ENCODE peak calls at places on chromosome 14, in seven cellular contexts. O is osteocyte; X is adrenal gland; M is activated CD4-positive, alpha-beta T cell treated with anti-CD3 and anti-CD28 coated beads for 1 hour; A is pons; P is right cardiac atrium; C is NCI-H345. Z is an unnamed sample.

GRCh38 chr14:33230016-33230415 is 291.3 kb downstream of the NPAS3 start:
- DNase-seq in O (no peak), X (no peak), M (no peak), A (no peak), P (no peak), C (peak; percentile 10), Z (no peak)

GRCh38 chr14:101183376-101184103 is 280.0 kb upstream of the RTL1 start:
- DNase-seq in O (peak; percentile 80), X (no peak), M (no peak), A (no peak), P (peak; percentile 55), C (no peak), Z (peak; percentile 61)

GRCh38 chr14:103385994-103386491 is 828 bp downstream of the MARK3 start:
- DNase-seq in O (no peak), X (peak; percentile 56), M (peak; percentile 15), A (no peak), P (peak; percentile 61), C (peak; percentile 21), Z (peak; percentile 77)

GRCh38 chr14:20886091-20886490 is 5.1 kb upstream of the RNASE3 start:
- DNase-seq in O (no peak), X (no peak), M (no peak), A (no peak), P (no peak), C (no peak), Z (no peak)

GRCh38 chr14:101997429-101998336 is 33.3 kb downstream of the DYNC1H1 start:
- DNase-seq in O (no peak), X (no peak), M (no peak), A (no peak), P (no peak), C (no peak), Z (no peak)

GRCh38 chr14:53209370-53209769 is 56.2 kb upstream of the DDHD1 start:
- DNase-seq in O (no peak), X (peak; percentile 47), M (no peak), A (peak; percentile 36), P (no peak), C (no peak), Z (no peak)

GRCh38 chr14:82621881-82622450 is 1088.3 kb upstream of the SEL1L start:
- DNase-seq in O (no peak), X (no peak), M (no peak), A (no peak), P (peak; percentile 11), C (no peak), Z (no peak)

GRCh38 chr14:104370256-104370870 is 209.2 kb upstream of the C14orf180 start:
- DNase-seq in O (no peak), X (peak; percentile 27), M (no peak), A (peak; percentile 30), P (peak; percentile 55), C (peak; percentile 69), Z (peak; percentile 68)

GRCh38 chr14:87805315-87805723 is 187.7 kb downstream of the GALC start:
- DNase-seq in O (no peak), X (peak; percentile 56), M (no peak), A (peak; percentile 28), P (peak; percentile 55), C (no peak), Z (no peak)

GRCh38 chr14:94322648-94323570 is at the start of gene SERPINA6:
- DNase-seq in O (peak; percentile 70), X (no peak), M (no peak), A (no peak), P (peak; percentile 55), C (no peak), Z (peak; percentile 75)

GRCh38 chr14:98069712-98070133 is 1202.3 kb downstream of the BCL11B start:
- DNase-seq in O (no peak), X (no peak), M (no peak), A (no peak), P (no peak), C (no peak), Z (no peak)

GRCh38 chr14:71621276-71621675 is 311.0 kb upstream of the RGS6 start:
- DNase-seq in O (no peak), X (no peak), M (no peak), A (no peak), P (no peak), C (no peak), Z (no peak)

GRCh38 chr14:77143071-77143470 is 1.5 kb upstream of the ZDHHC22 start:
- DNase-seq in O (no peak), X (no peak), M (no peak), A (no peak), P (no peak), C (no peak), Z (no peak)

GRCh38 chr14:59768855-59769254 is 101.7 kb downstream of the RTN1 start:
- DNase-seq in O (no peak), X (no peak), M (no peak), A (no peak), P (no peak), C (no peak), Z (no peak)

GRCh38 chr14:65229431-65230286 is 127.3 kb upstream of the MAX start:
- DNase-seq in O (no peak), X (peak; percentile 41), M (no peak), A (peak; percentile 78), P (peak; percentile 73), C (peak; percentile 84), Z (no peak)

GRCh38 chr14:50342211-50343080 is 30.3 kb downstream of the DMAC2L start:
- DNase-seq in O (no peak), X (peak; percentile 83), M (no peak), A (peak; percentile 89), P (peak; percentile 74), C (peak; percentile 37), Z (peak; percentile 82)

Z was measured in kidney.